ENCODE peak calls at places on chromosomes 13 and 19, in four cellular contexts. G, I, Y and V are unnamed samples.

GRCh38 chr13:106373989-106374572 is 161.4 kb downstream of the EFNB2 start:
- DNase-seq in G (no peak), I (no peak), Y (no peak), V (peak; percentile 73)

GRCh38 chr13:61954092-61954491 is 538.4 kb upstream of the PCDH20 start:
- DNase-seq in G (no peak), I (peak; percentile 20), Y (no peak), V (peak; percentile 0)

GRCh38 chr13:60410299-60410698 is 13.3 kb downstream of the TDRD3 start:
- DNase-seq in G (no peak), I (no peak), Y (no peak), V (no peak)

GRCh38 chr13:25806304-25806974 is 245.4 kb downstream of the SHISA2 start:
- DNase-seq in G (no peak), I (no peak), Y (no peak), V (no peak)

GRCh38 chr19:6733338-6734095 is 3.9 kb downstream of the GPR108 start:
- DNase-seq in G (peak; percentile 56), I (no peak), Y (peak; percentile 82), V (no peak)

GRCh38 chr19:43499042-43499441 is 5.5 kb downstream of the PHLDB3 start:
- DNase-seq in G (no peak), I (no peak), Y (no peak), V (no peak)

GRCh38 chr13:113298001-113298945 is 1.2 kb downstream of the LAMP1 start:
- DNase-seq in G (peak; percentile 70), I (no peak), Y (no peak), V (no peak)

GRCh38 chr19:33171222-33171795 is 22.8 kb upstream of the LRP3 start:
- DNase-seq in G (no peak), I (no peak), Y (no peak), V (no peak)

GRCh38 chr19:14218615-14219330 is 12.8 kb upstream of the ADGRL1 start:
- DNase-seq in G (no peak), I (no peak), Y (no peak), V (no peak)

GRCh38 chr13:80705371-80706163 is 364.6 kb upstream of the SPRY2 start:
- DNase-seq in G (no peak), I (no peak), Y (no peak), V (no peak)

GRCh38 chr13:81487151-81487550 is 1146.2 kb upstream of the SPRY2 start:
- DNase-seq in G (peak; percentile 14), I (peak; percentile 50), Y (peak; percentile 51), V (no peak)

GRCh38 chr13:36848228-36848982 is 29.4 kb downstream of the RFXAP start:
- DNase-seq in G (peak; percentile 48), I (peak; percentile 6), Y (peak; percentile 55), V (peak; percentile 19)

GRCh38 chr19:787551-787950 is 9.7 kb upstream of the PTBP1 start:
- DNase-seq in G (no peak), I (no peak), Y (no peak), V (no peak)

GRCh38 chr19:14023404-14024235 is 4.3 kb upstream of the RLN3 start:
- DNase-seq in G (peak; percentile 87), I (peak; percentile 71), Y (peak; percentile 78), V (peak; percentile 44)

GRCh38 chr19:35861640-35862160 is 5.0 kb downstream of the KIRREL2 start:
- DNase-seq in G (no peak), I (no peak), Y (no peak), V (no peak)

GRCh38 chr13:36915106-36915505 is 4.9 kb downstream of the SMAD9 start:
- DNase-seq in G (no peak), I (no peak), Y (no peak), V (no peak)

GRCh38 chr13:28805193-28805819 is 14.8 kb upstream of the MTUS2 start:
- DNase-seq in G (peak; percentile 48), I (peak; percentile 44), Y (peak; percentile 96), V (no peak)

GRCh38 chr13:95243207-95243606 is 58.0 kb downstream of the ABCC4 start:
- DNase-seq in G (peak; percentile 87), I (no peak), Y (no peak), V (no peak)

GRCh38 chr19:45492627-45493470 is 4.0 kb downstream of the RTN2 start:
- DNase-seq in G (peak; percentile 93), I (peak; percentile 73), Y (peak; percentile 89), V (peak; percentile 80)

GRCh38 chr13:43574601-43575000 is 212.2 kb downstream of the ENOX1 start:
- DNase-seq in G (no peak), I (no peak), Y (no peak), V (no peak)

GRCh38 chr13:43573787-43574562 is 212.8 kb downstream of the ENOX1 start:
- DNase-seq in G (no peak), I (no peak), Y (no peak), V (no peak)

GRCh38 chr13:43573361-43573740 is 213.4 kb downstream of the ENOX1 start:
- DNase-seq in G (no peak), I (peak; percentile 31), Y (no peak), V (no peak)

GRCh38 chr13:43569688-43570087 is 217.1 kb downstream of the ENOX1 start:
- DNase-seq in G (no peak), I (no peak), Y (no peak), V (no peak)

DNA sequence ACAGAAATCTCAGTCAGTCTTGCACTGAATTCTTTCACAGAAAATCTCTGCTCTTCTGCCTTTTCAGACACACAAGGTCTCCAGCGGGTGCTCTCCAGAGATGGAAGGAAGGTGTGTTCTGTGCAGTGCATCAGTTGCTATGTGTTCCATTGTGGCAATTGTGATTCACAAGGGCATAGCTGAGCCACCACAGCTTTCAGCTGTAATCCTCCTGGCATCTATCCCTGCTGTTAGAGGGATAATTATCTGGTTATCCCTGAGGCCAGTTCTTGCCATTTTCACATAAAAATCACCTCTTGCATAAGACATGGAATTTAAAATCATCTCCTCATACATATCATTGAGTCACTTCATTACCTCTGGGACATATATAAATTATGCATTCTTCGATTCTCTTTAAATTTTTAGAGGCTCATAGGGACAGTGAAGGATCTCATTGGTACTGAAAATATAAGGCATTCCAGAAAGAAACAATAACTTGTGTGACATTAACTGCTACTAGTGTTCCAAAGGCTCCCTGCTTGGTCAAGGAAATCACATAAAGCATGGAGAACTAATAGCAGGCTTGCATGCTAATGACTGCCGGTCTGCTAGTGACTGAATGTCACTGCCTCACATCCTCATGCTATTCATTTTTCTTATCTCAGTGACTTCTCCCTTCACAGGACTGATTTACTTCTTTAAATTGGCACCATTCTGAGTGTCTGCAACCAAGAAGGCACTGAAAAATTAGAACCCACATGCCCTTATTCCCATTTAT is 214.0 kb downstream of the ENOX1 start:
- DNase-seq in G (no peak), I (no peak), Y (no peak), V (peak; percentile 25)
- TF ChIP-seq RAD21 in G (no peak), I (no peak), Y (no peak), V (no peak)

GRCh38 chr13:20188649-20189553 is 3.8 kb downstream of the GJB2 start:
- DNase-seq in G (peak; percentile 48), I (peak; percentile 33), Y (peak; percentile 56), V (no peak)
- TF ChIP-seq CTCF in G (peak; percentile 77), I (no peak), Y (peak; percentile 64), V (peak; percentile 15)

GRCh38 chr19:38250821-38251563 is 5.2 kb downstream of the PPP1R14A start:
- DNase-seq in G (no peak), I (no peak), Y (peak; percentile 70), V (no peak)
- TF ChIP-seq RAD21 in G (no peak), I (no peak), Y (no peak), V (no peak)

GRCh38 chr19:51664131-51664530 is 17.5 kb upstream of the SIGLEC14 start:
- DNase-seq in G (no peak), I (no peak), Y (no peak), V (no peak)

GRCh38 chr19:51660975-51661600 is 14.5 kb upstream of the SIGLEC14 start:
- DNase-seq in G (peak; percentile 91), I (peak; percentile 81), Y (peak; percentile 75), V (peak; percentile 72)

GRCh38 chr19:51663650-51664049 is 17.0 kb upstream of the SIGLEC14 start:
- DNase-seq in G (no peak), I (no peak), Y (no peak), V (no peak)

GRCh38 chr19:51668167-51668566 is 21.5 kb upstream of the SIGLEC14 start:
- DNase-seq in G (no peak), I (no peak), Y (no peak), V (no peak)

GRCh38 chr19:51664997-51665396 is 18.4 kb upstream of the SIGLEC14 start:
- DNase-seq in G (no peak), I (no peak), Y (no peak), V (no peak)
- TF ChIP-seq CTCF in G (peak; percentile 72), I (no peak), Y (no peak), V (peak; percentile 41)

DNA sequence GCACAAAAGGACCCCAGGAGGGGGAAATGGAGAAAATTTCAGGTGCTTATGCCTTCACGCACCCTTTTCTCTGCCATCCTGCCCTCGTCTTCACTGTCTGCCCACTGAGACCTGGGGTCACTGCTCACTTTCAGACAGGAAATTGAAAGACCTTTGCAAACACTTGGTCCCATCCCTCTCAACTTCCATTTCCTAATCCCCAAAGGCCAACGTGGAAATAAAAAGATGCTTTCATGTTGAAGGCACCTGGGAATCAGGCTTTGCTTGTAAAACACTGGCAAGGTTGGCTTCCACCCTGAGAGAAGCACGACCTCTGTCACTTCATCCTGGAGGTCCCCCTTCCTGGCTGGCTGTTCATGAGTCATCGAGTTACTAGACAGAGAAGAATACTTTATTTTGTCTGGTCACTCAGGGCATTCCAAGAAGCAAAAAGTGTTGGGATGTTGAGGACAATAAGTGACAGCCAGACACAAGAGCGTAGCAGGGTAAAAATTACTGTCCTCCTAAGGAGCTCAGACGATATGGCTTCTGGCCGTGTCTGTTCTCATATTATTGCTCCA is 408.8 kb downstream of the COG6 start:
- DNase-seq in G (no peak), I (peak; percentile 6), Y (no peak), V (no peak)
- TF ChIP-seq RAD21 in G (no peak), I (no peak), Y (no peak), V (no peak)

GRCh38 chr13:41568990-41569387 is 111.6 kb downstream of the RGCC start:
- DNase-seq in G (no peak), I (no peak), Y (no peak), V (peak; percentile 70)
- TF ChIP-seq CTCF in G (no peak), I (no peak), Y (no peak), V (no peak)

DNA sequence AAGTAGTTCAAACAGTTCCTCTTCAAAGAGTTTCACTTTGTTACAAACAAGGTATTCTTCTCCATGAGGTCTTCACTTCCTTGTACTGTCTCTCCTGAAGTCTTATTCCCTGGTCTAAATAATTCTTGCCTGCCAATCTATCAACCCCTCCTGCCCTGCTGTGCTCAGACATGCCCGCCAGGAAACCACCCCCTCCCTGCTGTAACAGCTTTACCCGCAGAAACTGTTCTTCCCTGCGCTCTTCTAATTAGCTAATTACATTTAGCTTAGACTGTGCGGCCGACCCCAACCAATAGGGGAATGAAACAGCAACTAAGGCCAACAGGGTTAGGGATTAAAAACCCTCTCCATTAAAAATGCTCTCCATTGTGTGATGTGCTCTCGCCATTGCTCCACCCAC is 46.7 kb downstream of the ZNF846 start:
- DNase-seq in G (no peak), I (no peak), Y (no peak), V (no peak)
- TF ChIP-seq RAD21 in G (no peak), I (no peak), Y (no peak), V (no peak)